ENCODE peak calls at places on chromosomes 6 and 20, in four cellular contexts. J is caudate nucleus, Z is HT-29, O is NAMALWA. F is an unnamed sample.

GRCh38 chr20:57587278-57587988 is 26.5 kb downstream of the PCK1 start:
- DNase-seq in J (no peak), O (no peak), Z (no peak), F (peak; percentile 73)

GRCh38 chr6:39377530-39377929 is 55.0 kb upstream of the KCNK16 start:
- DNase-seq in Z (peak; percentile 51), J (peak; percentile 48), O (peak; percentile 54), F (peak; percentile 33)

GRCh38 chr6:32369678-32370077 is 2.0 kb downstream of the TSBP1 start:
- DNase-seq in Z (no peak), J (no peak), O (no peak), F (no peak)

GRCh38 chr6:41705996-41706835 is 29.2 kb downstream of the TFEB start:
- DNase-seq in O (peak; percentile 96), J (peak; percentile 74), Z (peak; percentile 62), F (peak; percentile 67)

GRCh38 chr20:34089655-34090324 is 22.3 kb downstream of the EIF2S2 start:
- DNase-seq in O (no peak), Z (no peak), J (no peak), F (no peak)

GRCh38 chr6:134853111-134854055 is 96.5 kb downstream of the ALDH8A1 start:
- DNase-seq in Z (peak; percentile 33), O (no peak), J (no peak), F (peak; percentile 69)

GRCh38 chr20:46757754-46758678 is 48.6 kb downstream of the SLC2A10 start:
- DNase-seq in J (peak; percentile 1), Z (peak; percentile 90), O (peak; percentile 74), F (peak; percentile 59)

GRCh38 chr6:92810913-92811312 is 608.4 kb downstream of the EPHA7 start:
- DNase-seq in O (peak; percentile 89), J (no peak), Z (peak; percentile 70), F (peak; percentile 40)

GRCh38 chr6:113560376-113560775 is 296.8 kb upstream of the MARCKS start:
- DNase-seq in Z (no peak), O (no peak), J (no peak), F (no peak)

GRCh38 chr20:9981834-9982233 is 53.0 kb upstream of the ANKEF1 start:
- DNase-seq in O (no peak), J (no peak), Z (peak; percentile 3), F (no peak)

GRCh38 chr6:131043902-131044447 is 19.1 kb downstream of the EPB41L2 start:
- DNase-seq in Z (no peak), O (no peak), J (no peak), F (no peak)

GRCh38 chr6:6820688-6821238 is 232.2 kb downstream of the LY86 start:
- DNase-seq in Z (peak; percentile 71), J (no peak), O (no peak), F (no peak)

GRCh38 chr6:43089874-43090556 is 13.9 kb downstream of the PTK7 start:
- DNase-seq in J (no peak), Z (peak; percentile 20), O (no peak), F (peak; percentile 95)

F was measured in HepG2.